ENCODE peak calls at places on chromosomes 2 and 18, in nine cellular contexts. Q is cardiac muscle cell, P is ureter, D is H54, H is tibial artery, W is GM03348, Z is nephron progenitor cell, E is NCI-H345, V is WERI-Rb-1. U is an unnamed sample.

GRCh38 chr2:48714240-48714639 is 41.3 kb downstream of the LHCGR start:
- DNase-seq in Q (no peak), P (no peak), D (no peak), H (no peak), W (no peak), Z (no peak), E (no peak), V (no peak), U (no peak)

GRCh38 chr2:60148717-60149116 is 404.7 kb downstream of the BCL11A start:
- DNase-seq in Q (no peak), P (no peak), D (no peak), H (no peak), W (no peak), Z (no peak), E (no peak), V (no peak), U (no peak)

GRCh38 chr2:1051075-1051474 is 100.4 kb downstream of the SNTG2 start:
- DNase-seq in Q (no peak), P (no peak), D (no peak), H (no peak), W (no peak), Z (no peak), E (no peak), V (peak; percentile 30), U (no peak)

GRCh38 chr2:111972955-111973565 is 74.7 kb downstream of the MERTK start:
- DNase-seq in Q (peak; percentile 13), P (no peak), D (no peak), H (peak; percentile 73), W (peak; percentile 20), Z (no peak), E (no peak), V (no peak), U (no peak)

GRCh38 chr2:157922341-157922740 is 46.2 kb upstream of the ACVR1 start:
- DNase-seq in Q (no peak), P (no peak), D (no peak), H (no peak), W (no peak), Z (no peak), E (no peak), V (no peak), U (no peak)

GRCh38 chr2:120314656-120315366 is 31.1 kb upstream of the INHBB start:
- DNase-seq in Q (no peak), P (no peak), D (no peak), H (peak; percentile 45), W (no peak), Z (no peak), E (no peak), V (no peak), U (no peak)

GRCh38 chr2:200300650-200301314 is 5.7 kb upstream of the SPATS2L start:
- DNase-seq in Q (no peak), P (no peak), D (no peak), H (no peak), W (peak; percentile 18), Z (no peak), E (peak; percentile 17), V (no peak), U (no peak)

GRCh38 chr2:70958759-70959158 is 19.7 kb upstream of the ANKRD53 start:
- DNase-seq in Q (no peak), P (peak; percentile 22), D (no peak), H (peak; percentile 42), W (no peak), Z (no peak), E (no peak), V (no peak), U (no peak)

GRCh38 chr18:55737266-55737665 is 149.3 kb upstream of the TCF4 start:
- DNase-seq in Q (no peak), P (no peak), D (no peak), H (no peak), W (no peak), Z (no peak), E (no peak), V (no peak), U (no peak)

GRCh38 chr2:64296150-64296500 is 151.9 kb upstream of the PELI1 start:
- DNase-seq in Q (no peak), P (no peak), D (no peak), H (no peak), W (no peak), Z (no peak), E (no peak), V (peak; percentile 58), U (no peak)

GRCh38 chr2:218859556-218859993 is at the start of gene WNT6:
- DNase-seq in Q (peak; percentile 65), P (no peak), D (no peak), H (peak; percentile 40), W (peak; percentile 58), Z (peak; percentile 81), E (peak; percentile 12), V (no peak), U (no peak)

GRCh38 chr18:54828290-54828871 is at the start of gene RAB27B:
- DNase-seq in Q (peak; percentile 86), P (peak; percentile 85), D (peak; percentile 35), H (peak; percentile 65), W (peak; percentile 66), Z (peak; percentile 81), E (peak; percentile 24), V (peak; percentile 19), U (no peak)

GRCh38 chr2:121489284-121489683 is 41.4 kb upstream of the RNU4ATAC start:
- DNase-seq in Q (no peak), P (no peak), D (no peak), H (no peak), W (no peak), Z (no peak), E (peak; percentile 85), V (no peak), U (no peak)

GRCh38 chr2:222711315-222711940 is 40.0 kb downstream of the MOGAT1 start:
- DNase-seq in Q (no peak), P (no peak), D (no peak), H (no peak), W (no peak), Z (no peak), E (no peak), V (no peak), U (no peak)

GRCh38 chr2:28350791-28351285 is 41.8 kb upstream of the FOSL2 start:
- DNase-seq in Q (no peak), P (no peak), D (no peak), H (peak; percentile 48), W (no peak), Z (no peak), E (no peak), V (no peak), U (no peak)

GRCh38 chr2:70977605-70978205 is 725 bp upstream of the ANKRD53 start:
- DNase-seq in Q (no peak), P (no peak), D (no peak), H (peak; percentile 74), W (peak; percentile 71), Z (no peak), E (peak; percentile 57), V (no peak), U (no peak)

GRCh38 chr2:120626566-120626965 is 109.1 kb upstream of the GLI2 start:
- DNase-seq in Q (no peak), P (no peak), D (no peak), H (peak; percentile 41), W (no peak), Z (no peak), E (no peak), V (no peak), U (no peak)

GRCh38 chr18:36849288-36850011 is 20.5 kb downstream of the KIAA1328 start:
- DNase-seq in Q (no peak), P (no peak), D (no peak), H (no peak), W (peak; percentile 9), Z (no peak), E (no peak), V (no peak), U (no peak)

GRCh38 chr2:25833566-25833965 is 44.7 kb downstream of the ASXL2 start:
- DNase-seq in Q (no peak), P (no peak), D (no peak), H (no peak), W (no peak), Z (no peak), E (no peak), V (no peak), U (no peak)

GRCh38 chr2:101474752-101475384 is at the start of gene RFX8:
- DNase-seq in Q (no peak), P (no peak), D (no peak), H (no peak), W (peak; percentile 87), Z (no peak), E (no peak), V (no peak), U (no peak)

GRCh38 chr2:144496067-144496466 is 23.9 kb downstream of the ZEB2 start:
- DNase-seq in Q (no peak), P (no peak), D (no peak), H (no peak), W (no peak), Z (no peak), E (no peak), V (no peak), U (no peak)

GRCh38 chr18:6810191-6810590 is 80.7 kb downstream of the ARHGAP28 start:
- DNase-seq in Q (no peak), P (no peak), D (no peak), H (no peak), W (no peak), Z (no peak), E (no peak), V (no peak), U (no peak)

GRCh38 chr2:64524604-64525322 is 635 bp downstream of the AFTPH start:
- DNase-seq in Q (peak; percentile 64), P (no peak), D (no peak), H (no peak), W (peak; percentile 63), Z (peak; percentile 65), E (peak; percentile 49), V (peak; percentile 46), U (no peak)

GRCh38 chr2:148513425-148513824 is 131.1 kb upstream of the EPC2 start:
- DNase-seq in Q (no peak), P (no peak), D (no peak), H (no peak), W (no peak), Z (no peak), E (no peak), V (no peak), U (no peak)

GRCh38 chr18:39647627-39648502 is 2082.3 kb upstream of the CELF4 start:
- DNase-seq in Q (peak; percentile 1), P (no peak), D (no peak), H (no peak), W (peak; percentile 25), Z (no peak), E (peak; percentile 63), V (no peak), U (no peak)

GRCh38 chr2:8388779-8389178 is 293.1 kb upstream of the ID2 start:
- DNase-seq in Q (no peak), P (no peak), D (no peak), H (no peak), W (no peak), Z (no peak), E (no peak), V (no peak), U (no peak)

GRCh38 chr2:18976112-18976961 is 382.1 kb downstream of the OSR1 start:
- DNase-seq in Q (no peak), P (peak; percentile 56), D (no peak), H (no peak), W (peak; percentile 48), Z (no peak), E (peak; percentile 35), V (no peak), U (no peak)

GRCh38 chr2:47629501-47630460 is 153.2 kb upstream of the MSH6 start:
- DNase-seq in Q (no peak), P (no peak), D (no peak), H (no peak), W (no peak), Z (no peak), E (no peak), V (no peak), U (no peak)